ENCODE peak calls at places on chromosomes 5 and 9, in six cellular contexts. G, O, L, E, I and V are unnamed samples.

GRCh38 chr5:1208743-1209551 is 7.6 kb downstream of the SLC6A19 start:
- DNase-seq in G (peak), O (no peak), L (no peak), E (no peak), I (no peak), V (no peak)

GRCh38 chr9:12748016-12748415 is 26.8 kb upstream of the LURAP1L start:
- DNase-seq in G (no peak), O (peak), L (no peak), E (no peak), I (no peak), V (no peak)

GRCh38 chr9:136662326-136662655 is 425 bp upstream of the EGFL7 start:
- DNase-seq in G (no peak), O (no peak), L (no peak), E (no peak), I (no peak), V (no peak)

GRCh38 chr9:69932901-69933300 is 110.7 kb upstream of the MAMDC2 start:
- DNase-seq in G (peak), O (no peak), L (no peak), E (no peak), I (no peak), V (no peak)

GRCh38 chr5:168377525-168377924 is 86.1 kb downstream of the WWC1 start:
- DNase-seq in G (no peak), O (no peak), L (no peak), E (no peak), I (no peak), V (no peak)

GRCh38 chr5:134122530-134122929 is 8.0 kb downstream of the TCF7 start:
- DNase-seq in G (no peak), O (no peak), L (no peak), E (no peak), I (no peak), V (no peak)

GRCh38 chr5:158435161-158435616 is 576.2 kb upstream of the CLINT1 start:
- DNase-seq in G (no peak), O (peak), L (peak), E (no peak), I (no peak), V (no peak)

GRCh38 chr5:172113036-172113435 is 75.0 kb downstream of the STK10 start:
- DNase-seq in G (no peak), O (peak), L (no peak), E (no peak), I (peak), V (no peak)

GRCh38 chr9:135329571-135330306 is 149.8 kb upstream of the PPP1R26 start:
- DNase-seq in G (no peak), O (no peak), L (no peak), E (no peak), I (no peak), V (no peak)

GRCh38 chr5:96614110-96614691 is 48.0 kb upstream of the CAST start:
- DNase-seq in G (peak), O (peak), L (peak), E (no peak), I (no peak), V (no peak)

GRCh38 chr5:73895471-73895870 is 269.5 kb downstream of the ARHGEF28 start:
- DNase-seq in G (no peak), O (no peak), L (no peak), E (no peak), I (no peak), V (no peak)

GRCh38 chr5:64163746-64164145 is 1.9 kb upstream of the RNF180 start:
- DNase-seq in G (no peak), O (no peak), L (no peak), E (no peak), I (no peak), V (no peak)

GRCh38 chr9:82604947-82605656 is 457.8 kb downstream of the RASEF start:
- DNase-seq in G (peak), O (peak), L (no peak), E (no peak), I (no peak), V (no peak)

GRCh38 chr5:15206133-15206532 is 293.8 kb upstream of the FBXL7 start:
- DNase-seq in G (no peak), O (no peak), L (no peak), E (no peak), I (no peak), V (no peak)

GRCh38 chr5:74233091-74233490 is 407.4 kb downstream of the ENC1 start:
- DNase-seq in G (no peak), O (no peak), L (no peak), E (no peak), I (no peak), V (no peak)

GRCh38 chr9:137369911-137370630 is 52.9 kb downstream of the EXD3 start:
- DNase-seq in G (no peak), O (no peak), L (no peak), E (no peak), I (no peak), V (no peak)

GRCh38 chr5:171355302-171355724 is 32.3 kb upstream of the NPM1 start:
- DNase-seq in G (no peak), O (no peak), L (no peak), E (no peak), I (no peak), V (no peak)

GRCh38 chr9:128702445-128702948 is at the start of gene PKN3:
- DNase-seq in G (peak), O (peak), L (peak), E (peak), I (peak), V (peak)

GRCh38 chr9:115998661-115999060 is 154.9 kb upstream of the PAPPA start:
- DNase-seq in G (peak), O (no peak), L (no peak), E (no peak), I (no peak), V (no peak)

GRCh38 chr5:145975361-145976066 is 39.1 kb downstream of the SH3RF2 start:
- DNase-seq in G (peak), O (peak), L (no peak), E (no peak), I (no peak), V (no peak)

GRCh38 chr5:20335978-20336377 is 348.0 kb upstream of the CDH18 start:
- DNase-seq in G (no peak), O (no peak), L (no peak), E (no peak), I (no peak), V (no peak)

GRCh38 chr9:105911104-105911911 is 217.0 kb downstream of the TMEM38B start:
- DNase-seq in G (peak), O (no peak), L (no peak), E (no peak), I (no peak), V (no peak)

GRCh38 chr5:61652916-61653315 is 320.9 kb downstream of the ZSWIM6 start:
- DNase-seq in G (no peak), O (no peak), L (no peak), E (no peak), I (no peak), V (no peak)

GRCh38 chr9:860706-861105 is 19.2 kb downstream of the DMRT1 start:
- DNase-seq in G (no peak), O (no peak), L (no peak), E (no peak), I (no peak), V (no peak)

GRCh38 chr5:155050384-155051019 is 36.9 kb downstream of the KIF4B start:
- DNase-seq in G (no peak), O (no peak), L (no peak), E (no peak), I (no peak), V (no peak)

GRCh38 chr5:170312666-170313065 is 15.1 kb upstream of the LCP2 start:
- DNase-seq in G (peak), O (peak), L (no peak), E (no peak), I (no peak), V (no peak)

GRCh38 chr9:130918870-130919558 is 20.0 kb downstream of the FIBCD1 start:
- DNase-seq in G (no peak), O (no peak), L (no peak), E (no peak), I (no peak), V (no peak)

GRCh38 chr5:172437445-172438303 is 16.7 kb downstream of the SH3PXD2B start:
- DNase-seq in G (peak), O (peak), L (no peak), E (no peak), I (no peak), V (no peak)